ENCODE peak calls at places on chromosomes 13 and 19, in eight cellular contexts. R is EH; X is stomach; A is hepatocyte; Y is RCC 7860; M is GM04504; N is coronary artery; L is stimulated activated CD8-positive, alpha-beta memory T cell treated with anti-CD3 and anti-CD28 coated beads, Interleukin-4, amount 100 ng/mL, for 24 hours. F is an unnamed sample.

GRCh38 chr19:39398297-39398864 is 7.2 kb downstream of the MED29 start:
- DNase-seq in R (peak), Y (peak), M (peak), X (peak), N (no peak), L (peak), A (peak), F (peak)

GRCh38 chr13:68128297-68128915 is 898.3 kb upstream of the PCDH9 start:
- DNase-seq in A (no peak), X (no peak), Y (no peak), L (no peak), M (no peak), R (no peak), N (no peak), F (no peak)

GRCh38 chr13:81676008-81676407 is 1335.1 kb upstream of the SPRY2 start:
- DNase-seq in M (no peak), Y (no peak), A (no peak), X (no peak), R (no peak), N (no peak), L (no peak), F (no peak)

GRCh38 chr19:17687141-17687856 is 855 bp downstream of the UNC13A start:
- DNase-seq in R (no peak), X (no peak), A (no peak), N (no peak), M (no peak), L (no peak), Y (no peak), F (no peak)

GRCh38 chr19:41299755-41300089 is 10.2 kb upstream of the CCDC97 start:
- DNase-seq in X (peak), L (no peak), Y (peak), R (peak), M (peak), A (peak), N (no peak), F (no peak)

GRCh38 chr13:83563499-83563898 is 318.8 kb downstream of the SLITRK1 start:
- DNase-seq in M (no peak), N (no peak), Y (no peak), R (no peak), X (no peak), L (no peak), A (no peak), F (no peak)

GRCh38 chr19:7869910-7870511 is 4.2 kb downstream of the PRR36 start:
- DNase-seq in Y (no peak), R (peak), N (no peak), L (peak), M (no peak), A (no peak), X (peak), F (peak)

GRCh38 chr13:108297114-108297513 is 27.6 kb downstream of the TNFSF13B start:
- DNase-seq in L (no peak), Y (no peak), R (no peak), A (no peak), X (no peak), M (no peak), N (no peak), F (no peak)

GRCh38 chr19:15354557-15355296 is 22.4 kb upstream of the BRD4 start:
- DNase-seq in N (no peak), R (no peak), A (no peak), M (no peak), X (no peak), Y (no peak), L (no peak), F (no peak)

GRCh38 chr13:73809561-73809960 is 324.6 kb downstream of the KLF12 start:
- DNase-seq in R (peak), N (no peak), A (no peak), X (no peak), Y (no peak), M (no peak), L (no peak), F (no peak)

GRCh38 chr13:99467764-99468163 is 33.5 kb upstream of the TM9SF2 start:
- DNase-seq in M (no peak), Y (peak), N (no peak), R (peak), A (peak), L (no peak), X (no peak), F (no peak)

GRCh38 chr13:48078251-48078656 is 16.6 kb downstream of the MED4 start:
- DNase-seq in N (no peak), X (no peak), L (no peak), M (no peak), A (no peak), Y (no peak), R (peak), F (no peak)

GRCh38 chr13:41345165-41345920 is 34.3 kb downstream of the NAA16 start:
- DNase-seq in A (no peak), L (no peak), M (no peak), R (no peak), X (no peak), N (no peak), Y (no peak), F (no peak)

GRCh38 chr19:4866595-4867424 is 657 bp downstream of the PLIN3 start:
- DNase-seq in A (peak), X (peak), L (no peak), N (peak), M (no peak), R (peak), Y (no peak), F (peak)

GRCh38 chr13:33218020-33218419 is 67.5 kb downstream of the STARD13 start:
- DNase-seq in N (no peak), R (peak), A (peak), X (no peak), M (no peak), L (no peak), Y (peak), F (no peak)

GRCh38 chr13:28128926-28129325 is 9.4 kb upstream of the PAN3 start:
- DNase-seq in N (no peak), X (no peak), R (no peak), M (no peak), A (no peak), L (no peak), Y (no peak), F (no peak)

GRCh38 chr19:16579381-16579780 is 7.2 kb upstream of the SLC35E1 start:
- DNase-seq in A (no peak), X (no peak), L (no peak), R (no peak), M (no peak), Y (no peak), N (no peak), F (no peak)

GRCh38 chr13:35729926-35730627 is 253.6 kb upstream of the MAB21L1 start:
- DNase-seq in R (no peak), M (no peak), L (no peak), Y (no peak), X (no peak), N (no peak), A (no peak), F (no peak)